ENCODE peak calls at places on chromosomes 3 and 15, in eight cellular contexts. H is EL; F is T-helper 9 cell; Y is SIG-M5; U is stimulated activated CD4-positive, alpha-beta T cell treated with anti-CD3 and anti-CD28 coated beads, Interleukin-4, amount 100 ng/mL, for 48 hours; A is iPS DF 6.9; W is HEK293T; C is PC-3. X is an unnamed sample.

GRCh38 chr3:14235896-14236295 is 57.3 kb downstream of the LSM3 start:
- DNase-seq in W (no peak), A (no peak), Y (no peak), H (no peak), C (no peak), U (no peak), F (no peak), X (no peak)

GRCh38 chr3:21174461-21174860 is 576.5 kb downstream of the ZNF385D start:
- DNase-seq in A (no peak), W (no peak), Y (no peak), F (no peak), H (peak), C (no peak), U (no peak), X (no peak)

GRCh38 chr3:18739098-18739431 is 313.9 kb upstream of the SATB1 start:
- DNase-seq in Y (peak), H (no peak), A (no peak), W (no peak), F (no peak), C (no peak), U (no peak), X (no peak)

GRCh38 chr3:29759443-29760033 is 478.7 kb downstream of the RBMS3 start:
- DNase-seq in U (no peak), H (peak), W (no peak), C (peak), F (no peak), A (no peak), Y (no peak), X (peak)

GRCh38 chr3:11059090-11059798 is 66.7 kb downstream of the SLC6A1 start:
- DNase-seq in C (peak), W (peak), U (peak), A (no peak), H (peak), F (no peak), Y (no peak), X (peak)

GRCh38 chr3:123423026-123423425 is 25.9 kb downstream of the ADCY5 start:
- DNase-seq in H (no peak), A (no peak), F (no peak), C (no peak), Y (no peak), W (no peak), U (no peak), X (no peak)

GRCh38 chr15:87609474-87609873 is 647.1 kb downstream of the NTRK3 start:
- DNase-seq in H (peak), C (peak), U (no peak), Y (no peak), A (no peak), F (no peak), W (no peak), X (peak)

GRCh38 chr15:70166506-70167087 is 68.9 kb upstream of the TLE3 start:
- DNase-seq in U (no peak), F (no peak), A (no peak), Y (no peak), W (no peak), H (no peak), C (no peak), X (no peak)

GRCh38 chr3:30131171-30131570 is 475.2 kb upstream of the TGFBR2 start:
- DNase-seq in C (peak), A (no peak), H (no peak), F (no peak), W (no peak), U (no peak), Y (no peak), X (no peak)

GRCh38 chr3:42690766-42691680 is 5.7 kb downstream of the KLHL40 start:
- DNase-seq in C (no peak), A (no peak), W (no peak), H (no peak), F (no peak), U (no peak), Y (no peak), X (no peak)

GRCh38 chr15:101378356-101378755 is 83.3 kb upstream of the SNRPA1 start:
- DNase-seq in Y (no peak), A (no peak), W (no peak), F (no peak), H (no peak), U (no peak), C (no peak), X (no peak)

GRCh38 chr3:138768126-138768525 is 66.6 kb downstream of the PIK3CB start:
- DNase-seq in Y (no peak), U (no peak), C (no peak), H (no peak), A (peak), F (no peak), W (no peak), X (no peak)

GRCh38 chr3:172383306-172383796 is 64.9 kb downstream of the GHSR start:
- DNase-seq in U (no peak), W (no peak), H (no peak), A (no peak), F (no peak), Y (no peak), C (peak), X (no peak)

GRCh38 chr3:56787784-56788256 is 13.9 kb downstream of the ARHGEF3 start:
- DNase-seq in U (no peak), F (peak), H (no peak), W (no peak), C (no peak), Y (no peak), A (no peak), X (no peak)

GRCh38 chr3:127867986-127868385 is 45.7 kb upstream of the MGLL start:
- DNase-seq in U (no peak), H (peak), A (no peak), Y (no peak), F (no peak), W (no peak), C (peak), X (no peak)

GRCh38 chr3:27072943-27073725 is 296.0 kb downstream of the NEK10 start:
- DNase-seq in U (no peak), W (no peak), F (no peak), A (no peak), H (no peak), C (no peak), Y (no peak), X (no peak)

GRCh38 chr15:64643685-64644084 is 131.7 kb downstream of the RBPMS2 start:
- DNase-seq in U (no peak), A (no peak), C (no peak), H (no peak), W (no peak), F (no peak), Y (no peak), X (no peak)

GRCh38 chr3:110234831-110235230 is 836.8 kb upstream of the NECTIN3 start:
- DNase-seq in W (no peak), U (no peak), A (no peak), Y (no peak), C (no peak), H (peak), F (no peak), X (no peak)

GRCh38 chr15:74302821-74303359 is 64.6 kb downstream of the CYP11A1 start:
- DNase-seq in U (peak), F (peak), A (no peak), C (peak), H (no peak), W (peak), Y (no peak), X (peak)

GRCh38 chr15:49145651-49146609 is 9.5 kb downstream of the COPS2 start:
- DNase-seq in Y (no peak), A (no peak), W (peak), F (no peak), U (no peak), H (peak), C (peak), X (peak)